ENCODE peak calls at places on chromosomes 16 and 17, in six cellular contexts. T, R, Z, X, O and F are unnamed samples.

GRCh38 chr17:47775181-47775580 is 42.1 kb downstream of the TBX21 start:
- DNase-seq in O (no peak), T (no peak), R (no peak), Z (no peak), X (no peak), F (no peak)

GRCh38 chr17:888998-889401 is 90.6 kb downstream of the NXN start:
- DNase-seq in R (no peak), O (no peak), Z (no peak), T (no peak), X (no peak), F (peak; percentile 88)

GRCh38 chr16:27217256-27217655 is 13.9 kb downstream of the KDM8 start:
- DNase-seq in O (no peak), X (no peak), R (no peak), Z (peak; percentile 64), T (no peak), F (no peak)

GRCh38 chr17:1709971-1710806 is at the start of gene TLCD2:
- DNase-seq in R (no peak), O (no peak), Z (peak; percentile 77), T (peak; percentile 85), X (peak; percentile 80), F (peak; percentile 66)

GRCh38 chr16:77387075-77387474 is 47.8 kb downstream of the ADAMTS18 start:
- DNase-seq in O (no peak), X (no peak), T (no peak), Z (no peak), R (no peak), F (no peak)

GRCh38 chr16:71562552-71562951 is 14.3 kb downstream of the TAT start:
- DNase-seq in X (no peak), Z (no peak), O (no peak), R (no peak), T (no peak), F (no peak)

GRCh38 chr16:47644166-47644565 is 183.0 kb downstream of the PHKB start:
- DNase-seq in X (no peak), T (no peak), O (peak; percentile 59), R (no peak), Z (peak; percentile 92), F (no peak)

GRCh38 chr16:35174006-35174405 is 1714.6 kb downstream of the TP53TG3F start:
- DNase-seq in R (no peak), X (no peak), T (no peak), O (no peak), Z (no peak), F (no peak)

GRCh38 chr16:89322381-89323119 is 105.0 kb downstream of the ZNF778 start:
- DNase-seq in R (no peak), X (no peak), Z (peak; percentile 91), O (peak; percentile 65), T (peak; percentile 71), F (no peak)

GRCh38 chr17:69447726-69448125 is 33.2 kb downstream of the MAP2K6 start:
- DNase-seq in T (peak; percentile 61), Z (no peak), O (no peak), X (peak; percentile 56), R (no peak), F (no peak)

GRCh38 chr16:69709456-69710084 is 16.8 kb downstream of the NQO1 start:
- DNase-seq in T (no peak), X (no peak), O (no peak), R (no peak), Z (peak; percentile 81), F (no peak)

GRCh38 chr16:66274335-66275110 is 92.0 kb upstream of the CDH5 start:
- DNase-seq in Z (peak; percentile 71), X (no peak), O (no peak), R (no peak), T (no peak), F (no peak)

GRCh38 chr17:74807925-74808324 is 31.8 kb upstream of the NAT9 start:
- DNase-seq in T (no peak), X (no peak), Z (no peak), R (no peak), O (no peak), F (no peak)

GRCh38 chr17:81471804-81472456 is 40.7 kb downstream of the ACTG1 start:
- DNase-seq in O (no peak), R (no peak), Z (peak; percentile 28), X (no peak), T (peak; percentile 76), F (peak; percentile 74)

GRCh38 chr16:14002416-14002815 is 68.7 kb upstream of the MRTFB start:
- DNase-seq in Z (no peak), O (no peak), X (no peak), T (no peak), R (no peak), F (no peak)

GRCh38 chr16:87874639-87875472 is 5.5 kb upstream of the SLC7A5 start:
- DNase-seq in X (no peak), O (no peak), T (no peak), R (no peak), Z (no peak), F (no peak)

GRCh38 chr17:66602659-66603363 is 232.1 kb upstream of the CACNG5 start:
- DNase-seq in Z (peak; percentile 76), R (no peak), T (no peak), O (no peak), X (peak; percentile 22), F (no peak)

GRCh38 chr16:8376430-8376829 is 213.9 kb downstream of the TMEM114 start:
- DNase-seq in O (no peak), R (no peak), Z (no peak), T (no peak), X (no peak), F (no peak)

GRCh38 chr16:84965428-84966149 is 45.7 kb downstream of the ZDHHC7 start:
- DNase-seq in Z (no peak), T (no peak), X (no peak), R (no peak), O (no peak), F (no peak)

GRCh38 chr16:87570938-87571867 is 31.1 kb upstream of the JPH3 start:
- DNase-seq in R (no peak), X (peak; percentile 47), O (no peak), Z (peak; percentile 75), T (peak; percentile 68), F (peak; percentile 72)

GRCh38 chr16:79099701-79100100 is 500.8 kb downstream of the MAF start:
- DNase-seq in Z (no peak), T (no peak), O (no peak), X (no peak), R (no peak), F (no peak)

DNA sequence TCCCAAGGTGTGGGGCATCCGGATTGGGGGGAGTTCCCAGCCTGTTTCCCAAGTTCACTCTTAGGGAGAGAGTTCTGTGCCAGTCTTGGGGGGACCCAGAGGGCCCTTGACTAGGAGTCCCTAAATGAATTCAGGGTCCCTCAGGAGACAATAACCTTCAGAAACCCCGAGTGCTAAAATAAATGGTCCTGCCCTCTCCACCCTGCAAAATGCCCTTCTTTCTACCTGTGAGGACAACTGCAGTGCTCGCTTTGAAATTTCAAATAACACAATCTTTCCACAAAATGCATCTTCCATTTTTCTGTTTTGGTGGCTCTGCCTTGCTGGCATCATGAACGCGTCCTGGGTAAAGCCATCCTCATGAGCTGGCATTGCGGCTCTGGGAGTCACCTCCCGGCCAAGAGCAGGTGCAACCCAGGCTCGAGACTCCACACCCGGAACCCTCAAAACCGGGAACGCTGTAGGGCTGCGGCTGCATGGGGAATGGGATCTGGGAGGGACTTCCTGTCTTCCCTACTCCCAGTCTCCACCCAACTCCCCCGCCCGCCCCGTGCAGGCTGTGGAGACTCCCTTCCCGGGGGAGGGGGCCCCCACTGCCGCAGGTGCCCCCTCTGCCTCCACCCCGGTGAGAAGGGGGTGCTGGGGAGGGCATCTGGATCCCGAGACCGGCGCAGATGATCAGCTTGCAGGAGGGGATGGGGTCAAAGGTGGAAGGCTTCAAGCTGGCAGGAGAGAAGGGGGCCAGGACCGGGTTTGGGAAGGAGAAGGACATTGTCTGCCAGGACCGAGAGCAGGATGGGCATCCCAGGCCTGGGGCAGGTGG is at the start of gene ZNF205:
- DNase-seq in X (peak; percentile 80), O (no peak), T (peak; percentile 85), Z (peak; percentile 78), R (no peak), F (peak; percentile 88)
- H3K4me3 ChIP-seq in X (peak within 1 kb of the TSS; percentile 92), O (peak within 1 kb of the TSS; percentile 96), T (peak within 1 kb of the TSS; percentile 66), Z (peak within 1 kb of the TSS; percentile 99), R (no peak within 1 kb of the TSS), F (peak within 1 kb of the TSS; percentile 73)

DNA sequence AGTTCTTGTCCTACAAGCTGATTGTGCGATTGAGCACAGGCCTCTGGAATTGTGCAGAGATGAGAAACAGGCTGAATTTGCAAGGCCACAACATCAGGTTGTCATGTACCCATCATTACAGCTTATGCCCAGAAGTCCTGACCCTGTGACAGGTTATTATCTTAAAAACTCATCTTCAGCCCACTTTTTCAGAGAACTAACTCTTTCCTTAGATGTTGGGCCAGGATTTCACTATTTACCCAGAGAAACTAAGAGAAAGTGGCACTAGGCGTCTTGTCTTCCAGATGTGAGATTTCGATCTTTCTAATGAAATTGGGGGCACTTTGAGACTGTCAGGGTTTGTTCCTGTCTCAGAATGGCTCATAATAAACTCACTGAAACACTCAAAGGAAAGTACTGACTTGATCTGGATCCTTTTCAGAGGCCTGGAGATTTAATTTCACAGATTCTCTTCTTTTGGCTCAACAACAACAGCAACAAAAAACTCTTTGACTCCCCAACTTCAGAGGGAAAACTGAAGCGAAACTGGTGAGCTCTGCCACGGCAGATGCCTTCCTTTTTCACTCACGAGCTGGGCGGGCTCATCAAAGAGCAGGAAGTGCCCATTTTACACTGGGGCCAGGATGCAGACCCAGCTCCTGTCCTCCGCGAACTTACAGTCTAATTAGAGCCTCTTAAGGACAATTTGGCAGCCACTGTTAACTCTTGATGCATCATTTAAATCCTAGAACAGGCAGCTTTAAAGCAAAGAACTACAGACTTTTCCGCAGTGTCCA is 17.6 kb upstream of the SLC12A3 start:
- DNase-seq in R (no peak), X (no peak), T (peak; percentile 66), O (no peak), Z (no peak), F (no peak)
- H3K27ac ChIP-seq in R (peak overlapping the region; percentile 41), X (no peak overlapping the region), T (peak overlapping the region; percentile 51), O (peak overlapping the region; percentile 47), Z (peak overlapping the region; percentile 41), F (no peak overlapping the region)

DNA sequence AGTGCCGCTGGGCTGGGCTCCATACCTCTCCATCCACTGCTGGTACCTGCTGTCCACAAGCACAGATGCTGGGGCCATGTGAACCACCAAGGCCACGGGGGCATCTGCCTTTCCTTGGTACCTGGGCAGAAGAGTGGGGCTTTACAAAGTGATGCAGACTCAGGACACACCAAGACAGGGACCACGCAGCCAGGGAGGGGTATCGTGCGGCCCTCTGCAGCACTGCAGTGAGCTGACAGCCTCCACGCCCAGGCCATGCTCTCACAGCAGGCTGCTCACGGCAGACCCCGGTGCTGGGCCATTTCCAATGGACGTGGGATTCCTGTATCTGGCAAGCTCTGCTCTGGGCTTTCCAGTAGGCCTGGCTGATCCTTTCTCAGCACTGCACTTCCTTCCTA is 14.4 kb downstream of the ELAC2 start:
- DNase-seq in R (no peak), Z (no peak), T (no peak), O (no peak), X (no peak), F (no peak)
- TF ChIP-seq CTCF in R (no peak), Z (no peak), T (no peak), O (no peak), X (peak; percentile 6), F (no peak)

DNA sequence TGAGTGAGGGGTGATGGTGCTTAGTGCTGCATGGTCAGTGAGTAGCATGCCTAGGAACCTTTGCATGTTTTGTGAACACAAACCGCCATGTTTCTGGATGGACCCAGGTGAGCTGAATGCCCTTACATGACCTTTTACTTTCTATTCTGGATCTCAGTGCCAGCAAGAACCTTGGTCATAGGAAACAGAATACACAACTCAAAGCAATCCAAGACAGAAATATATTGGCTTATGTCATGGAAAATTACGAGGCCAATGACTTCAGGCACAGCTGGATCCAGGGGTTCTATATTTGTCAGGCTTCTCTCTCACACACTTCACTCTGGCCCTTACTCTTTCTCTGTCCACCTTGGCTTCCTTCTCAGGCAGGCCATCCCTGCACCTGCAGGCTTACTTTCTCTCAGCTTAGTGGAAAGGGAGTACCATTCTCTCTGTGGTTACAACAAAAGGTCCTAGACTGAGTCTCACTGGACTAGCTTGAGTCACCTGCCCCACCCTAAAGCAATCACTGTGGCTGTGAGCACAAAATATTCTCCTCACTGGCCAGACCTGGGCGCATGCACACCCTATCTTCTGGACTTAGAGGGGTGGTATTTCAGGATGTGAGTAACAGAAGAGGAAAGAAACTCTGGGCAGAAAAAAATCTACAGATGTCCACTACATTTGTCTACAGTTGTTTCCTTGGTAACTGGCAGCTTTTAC is 20.4 kb upstream of the CPNE2 start:
- DNase-seq in Z (peak; percentile 39), X (no peak), O (no peak), R (no peak), T (no peak), F (no peak)
- H3K4me3 ChIP-seq in Z (no peak overlapping the region), X (no peak overlapping the region), O (no peak overlapping the region), R (no peak overlapping the region), T (no peak overlapping the region), F (no peak overlapping the region)